ENCODE peak calls at places on chromosomes 12 and 14, in four cellular contexts. R, D, L and B are unnamed samples.
A peak's percentile ranks its signal among the peaks of the same experiment; 100 is the strongest.

GRCh38 chr14:101395779-101396178 is 165.5 kb upstream of the DIO3 start:
- DNase-seq in D (no peak), R (no peak), L (no peak), B (no peak)

GRCh38 chr12:132438139-132438700 is 51.7 kb upstream of the FBRSL1 start:
- DNase-seq in D (no peak), L (no peak), R (no peak), B (no peak)

GRCh38 chr12:32302218-32302826 is 97.0 kb upstream of the FGD4 start:
- DNase-seq in L (no peak), D (no peak), R (no peak), B (no peak)

GRCh38 chr12:3896851-3897351 is 23.7 kb upstream of the PARP11 start:
- DNase-seq in D (no peak), R (no peak), L (no peak), B (no peak)

GRCh38 chr14:101223561-101224162 is 320.1 kb upstream of the RTL1 start:
- DNase-seq in L (no peak), D (no peak), R (no peak), B (no peak)

GRCh38 chr14:69247691-69248440 is 12.1 kb upstream of the GALNT16 start:
- DNase-seq in R (no peak), D (peak; percentile 85), L (no peak), B (no peak)

GRCh38 chr12:88298761-88299242 is 156.7 kb downstream of the TMTC3 start:
- DNase-seq in D (peak; percentile 99), L (peak; percentile 36), R (no peak), B (peak; percentile 82)

GRCh38 chr12:132465269-132466190 is 24.4 kb upstream of the FBRSL1 start:
- DNase-seq in R (no peak), D (no peak), L (no peak), B (no peak)

GRCh38 chr12:123065666-123066457 is 85.0 kb downstream of the PITPNM2 start:
- DNase-seq in R (no peak), L (no peak), D (no peak), B (no peak)

GRCh38 chr14:32896979-32897723 is 41.5 kb upstream of the NPAS3 start:
- DNase-seq in L (no peak), R (no peak), D (peak; percentile 35), B (no peak)

GRCh38 chr14:49579841-49580240 is 6.3 kb downstream of the RPS29 start:
- DNase-seq in L (no peak), R (no peak), D (no peak), B (no peak)

GRCh38 chr14:38662781-38663180 is 406.9 kb upstream of the CLEC14A start:
- DNase-seq in D (no peak), R (peak; percentile 12), L (no peak), B (no peak)

GRCh38 chr14:74083784-74084276 is 423 bp downstream of the ALDH6A1 start:
- DNase-seq in R (no peak), L (no peak), D (no peak), B (no peak)

GRCh38 chr12:60148109-60148508 is 552.3 kb downstream of the SLC16A7 start:
- DNase-seq in L (peak; percentile 62), D (peak; percentile 98), R (no peak), B (peak; percentile 53)

GRCh38 chr12:121499929-121500793 is 80.7 kb downstream of the KDM2B start:
- DNase-seq in L (no peak), R (peak; percentile 71), D (peak; percentile 43), B (no peak)

GRCh38 chr12:58069268-58069967 is 128.1 kb downstream of the ATP23 start:
- DNase-seq in L (no peak), R (no peak), D (peak; percentile 25), B (no peak)

GRCh38 chr12:3119192-3119744 is 42.1 kb downstream of the TSPAN9 start:
- DNase-seq in R (no peak), L (no peak), D (no peak), B (no peak)

GRCh38 chr12:51906452-51907082 is 737 bp upstream of the ACVRL1 start:
- DNase-seq in R (no peak), D (no peak), L (no peak), B (no peak)

GRCh38 chr12:99644629-99645028 is 2.9 kb upstream of the GARIN6 start:
- DNase-seq in D (no peak), L (no peak), R (no peak), B (no peak)

GRCh38 chr12:90953956-90954421 is 987 bp downstream of the CCER1 start:
- DNase-seq in D (no peak), R (no peak), L (no peak), B (no peak)

GRCh38 chr12:38887770-38888169 is 17.6 kb downstream of the CPNE8 start:
- DNase-seq in L (no peak), D (no peak), R (no peak), B (no peak)

GRCh38 chr12:25764409-25764808 is 194.1 kb upstream of the RASSF8 start:
- DNase-seq in R (no peak), D (peak; percentile 41), L (no peak), B (no peak)

GRCh38 chr14:62031504-62031903 is 269.3 kb downstream of the SNAPC1 start:
- DNase-seq in R (no peak), L (no peak), D (no peak), B (peak; percentile 31)

GRCh38 chr12:89657739-89658138 is 50.9 kb downstream of the ATP2B1 start:
- DNase-seq in L (no peak), R (no peak), D (no peak), B (no peak)

GRCh38 chr14:69820991-69821390 is 23.9 kb upstream of the SLC10A1 start:
- DNase-seq in R (no peak), D (no peak), L (peak; percentile 50), B (no peak)

GRCh38 chr14:102527255-102528232 is 18.0 kb upstream of the ANKRD9 start:
- DNase-seq in D (peak; percentile 31), L (peak; percentile 90), R (no peak), B (peak; percentile 84)

GRCh38 chr12:66107451-66107915 is 23.1 kb downstream of the LLPH start:
- DNase-seq in L (peak; percentile 63), R (peak; percentile 92), D (peak; percentile 84), B (peak; percentile 57)

GRCh38 chr14:45785240-45785639 is 532.2 kb upstream of the MIS18BP1 start:
- DNase-seq in D (no peak), L (peak; percentile 85), R (no peak), B (peak; percentile 64)

GRCh38 chr12:2057041-2057792 is 4.4 kb downstream of the CACNA1C start:
- DNase-seq in D (peak; percentile 56), R (peak; percentile 85), L (no peak), B (no peak)

GRCh38 chr12:6725350-6725749 is 1.5 kb downstream of the COPS7A start:
- DNase-seq in L (no peak), R (no peak), D (no peak), B (no peak)
- H3K27ac ChIP-seq in L (no peak overlapping the region), R (no peak overlapping the region), D (no peak overlapping the region), B (no peak overlapping the region)

GRCh38 chr12:100797786-100798580 is 3.4 kb downstream of the ANO4 start:
- DNase-seq in D (no peak), L (no peak), R (no peak), B (no peak)
- H3K27ac ChIP-seq in D (no peak overlapping the region), L (no peak overlapping the region), R (no peak overlapping the region), B (no peak overlapping the region)

GRCh38 chr12:105955608-105955931 is 183.2 kb downstream of the NUAK1 start:
- DNase-seq in D (no peak), L (no peak), R (no peak), B (no peak)
- H3K27ac ChIP-seq in D (no peak overlapping the region), L (no peak overlapping the region), R (no peak overlapping the region), B (no peak overlapping the region)

GRCh38 chr14:58282925-58283593 is 15.3 kb upstream of the ARID4A start:
- DNase-seq in D (no peak), R (no peak), L (no peak), B (no peak)
- H3K27ac ChIP-seq in D (no peak overlapping the region), R (no peak overlapping the region), L (no peak overlapping the region), B (peak overlapping the region; percentile 77)